ENCODE peak calls at places on chromosomes 2 and 18, in seven cellular contexts. A is heart left ventricle, O is BJ, L is ovary, M is colonic mucosa, N is ascending aorta, E is right lobe of liver. Z is an unnamed sample. For H3K36me3, the result is how much of the 10 kb centered on the place peaks cover.

GRCh38 chr2:67846341-67847070 is 216.3 kb downstream of the C1D start:
- DNase-seq in A (peak), O (peak), L (peak), M (peak), N (peak), E (peak), Z (peak)

GRCh38 chr2:47336259-47337238 is 66.4 kb upstream of the MSH2 start:
- DNase-seq in A (no peak), O (no peak), L (no peak), M (peak), N (no peak), E (no peak), Z (peak)

GRCh38 chr2:105325389-105325963 is 4.1 kb downstream of the TGFBRAP1 start:
- DNase-seq in A (no peak), O (peak), L (no peak), M (no peak), N (no peak), E (no peak), Z (no peak)

GRCh38 chr2:142495141-142495540 is 364.3 kb upstream of the LRP1B start:
- DNase-seq in A (no peak), O (no peak), L (no peak), M (peak), N (no peak), E (no peak), Z (no peak)

GRCh38 chr2:160407393-160408204 is 86.0 kb downstream of the RBMS1 start:
- DNase-seq in A (peak), O (no peak), L (peak), M (peak), N (no peak), E (peak), Z (peak)

GRCh38 chr2:8103085-8103708 is 578.7 kb upstream of the ID2 start:
- DNase-seq in A (no peak), O (no peak), L (no peak), M (no peak), N (no peak), E (no peak), Z (peak)

GRCh38 chr2:175930504-175930903 is 71.6 kb downstream of the LNPK start:
- DNase-seq in A (no peak), O (no peak), L (no peak), M (no peak), N (no peak), E (no peak), Z (no peak)

GRCh38 chr18:11741505-11742145 is 52.6 kb downstream of the GNAL start:
- DNase-seq in A (no peak), O (no peak), L (no peak), M (no peak), N (no peak), E (no peak), Z (no peak)

GRCh38 chr18:54351186-54351585 is 6.5 kb downstream of the STARD6 start:
- DNase-seq in A (no peak), O (no peak), L (no peak), M (no peak), N (no peak), E (no peak), Z (no peak)

GRCh38 chr2:114661926-114662670 is 219.7 kb downstream of the DPP10 start:
- DNase-seq in A (peak), O (no peak), L (peak), M (peak), N (no peak), E (peak), Z (no peak)

GRCh38 chr2:72023678-72024390 is 123.8 kb downstream of the CYP26B1 start:
- DNase-seq in A (no peak), O (no peak), L (no peak), M (peak), N (no peak), E (no peak), Z (peak)

GRCh38 chr2:207764096-207764630 is 5.5 kb downstream of the FZD5 start:
- DNase-seq in A (no peak), O (no peak), L (no peak), M (no peak), N (no peak), E (no peak), Z (no peak)

GRCh38 chr2:39179974-39180960 is 59.4 kb upstream of the SOS1 start:
- DNase-seq in A (no peak), O (no peak), L (no peak), M (no peak), N (no peak), E (no peak), Z (peak)

GRCh38 chr18:32072321-32072720 is 19.4 kb upstream of the RNF138 start:
- DNase-seq in A (no peak), O (no peak), L (no peak), M (no peak), N (no peak), E (no peak), Z (no peak)
- H3K36me3 ChIP-seq in A (under half), O (under half), L (under half), M (under half), N (under half), E (under half), Z (under half)

GRCh38 chr18:49784427-49785185 is 28.7 kb downstream of the ACAA2 start:
- DNase-seq in A (no peak), O (no peak), L (no peak), M (no peak), N (no peak), E (no peak), Z (no peak)

DNA sequence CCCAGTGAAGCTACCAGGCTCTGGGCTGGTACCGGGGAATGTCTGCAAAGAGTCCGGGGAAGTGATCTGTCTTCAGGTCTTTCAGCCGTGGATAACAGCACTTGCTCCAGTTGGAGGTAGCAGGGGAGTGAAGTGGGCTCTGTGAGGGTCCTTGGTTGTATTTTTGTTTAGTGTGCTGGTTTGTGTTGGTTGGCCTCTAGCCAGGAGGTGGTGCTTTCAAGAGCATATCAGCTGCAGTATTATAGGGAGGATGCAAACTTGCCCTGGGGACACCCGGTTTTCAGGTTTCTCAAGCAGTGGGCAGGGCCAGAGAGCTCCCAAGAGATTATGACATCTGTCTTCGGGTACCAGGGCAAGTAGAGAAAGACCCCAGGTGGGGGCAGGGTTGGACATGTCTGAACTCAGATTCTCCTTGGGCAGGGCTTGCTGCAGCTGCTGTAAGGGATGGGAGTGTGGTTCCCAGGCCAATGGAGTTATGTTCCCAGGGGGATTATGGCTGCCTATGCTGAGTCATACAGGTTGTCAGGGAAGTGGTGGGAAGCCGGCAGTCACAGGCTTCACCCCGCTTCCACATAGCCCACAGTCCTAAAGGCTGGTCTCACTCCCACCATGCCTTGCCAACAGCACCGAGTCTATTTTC is 34.4 kb downstream of the ACAA2 start:
- DNase-seq in A (no peak), O (no peak), L (no peak), M (no peak), N (no peak), E (no peak), Z (no peak)
- H3K36me3 ChIP-seq in A (under half), O (under half), L (under half), M (under half), N (under half), E (under half), Z (under half)

GRCh38 chr18:73840319-73841065 is 307.1 kb downstream of the FBXO15 start:
- DNase-seq in A (no peak), O (no peak), L (no peak), M (no peak), N (no peak), E (no peak), Z (no peak)

GRCh38 chr18:73839441-73839840 is 308.2 kb downstream of the FBXO15 start:
- DNase-seq in A (no peak), O (no peak), L (no peak), M (no peak), N (no peak), E (no peak), Z (no peak)

GRCh38 chr18:73842795-73843394 is 304.7 kb downstream of the FBXO15 start:
- DNase-seq in A (peak), O (no peak), L (peak), M (peak), N (no peak), E (peak), Z (peak)

GRCh38 chr18:73841661-73842060 is 306.0 kb downstream of the FBXO15 start:
- DNase-seq in A (no peak), O (no peak), L (no peak), M (no peak), N (no peak), E (no peak), Z (no peak)
- H3K36me3 ChIP-seq in A (under half), O (under half), L (under half), M (under half), N (under half), E (under half), Z (under half)

DNA sequence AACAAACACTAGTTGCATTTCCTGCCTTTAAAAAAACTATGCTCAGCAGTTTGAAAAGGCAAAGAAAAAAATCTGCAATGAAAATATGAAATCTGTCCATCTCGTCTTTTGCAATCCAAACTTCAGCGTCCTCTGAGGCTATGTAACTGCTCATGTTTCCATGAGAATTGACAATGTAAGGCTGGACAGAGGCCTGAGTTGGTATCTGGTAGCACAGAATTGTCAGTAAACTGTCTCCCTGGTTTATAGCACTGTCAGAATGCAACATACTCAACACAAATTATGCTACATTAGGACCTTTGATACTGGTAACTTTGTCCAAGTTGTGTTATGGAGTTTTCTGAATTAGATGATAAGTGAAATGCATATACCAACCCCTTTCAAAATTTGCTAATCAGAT is 430.0 kb downstream of the ARHGAP15 start:
- DNase-seq in A (no peak), O (no peak), L (no peak), M (no peak), N (no peak), E (no peak), Z (no peak)
- H3K36me3 ChIP-seq in A (under half), O (under half), L (under half), M (under half), N (under half), E (under half), Z (under half)

DNA sequence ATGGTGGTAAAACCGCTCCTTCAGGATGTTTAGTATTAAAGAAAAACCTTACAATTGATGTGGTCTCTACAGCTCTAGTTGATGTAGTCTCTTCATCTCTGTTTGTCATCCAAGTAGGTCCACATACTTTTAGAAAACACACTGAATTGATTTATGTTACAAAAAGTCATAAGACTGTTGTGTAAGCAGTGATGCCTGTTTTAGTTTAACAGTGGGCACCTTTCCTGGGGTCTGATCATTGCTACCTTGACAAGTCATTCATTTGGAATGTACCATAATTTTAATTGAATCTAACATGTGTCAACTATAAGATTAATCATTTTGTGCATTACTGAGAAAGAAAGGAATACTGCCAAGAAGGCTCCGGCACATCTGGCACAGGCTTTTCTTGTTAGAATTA is 34.3 kb downstream of the GIGYF2 start:
- DNase-seq in A (no peak), O (peak), L (no peak), M (no peak), N (no peak), E (no peak), Z (no peak)
- H3K36me3 ChIP-seq in A (under half), O (under half), L (under half), M (under half), N (under half), E (under half), Z (under half)

GRCh38 chr2:27236136-27236535 is 19.0 kb downstream of the CAD start:
- DNase-seq in A (no peak), O (no peak), L (no peak), M (no peak), N (no peak), E (no peak), Z (no peak)
- H3K36me3 ChIP-seq in A (under half), O (half or more), L (under half), M (under half), N (half or more), E (under half), Z (under half)

GRCh38 chr2:240600451-240600961 is 14.0 kb downstream of the CAPN10 start:
- DNase-seq in A (no peak), O (no peak), L (no peak), M (no peak), N (no peak), E (no peak), Z (no peak)
- H3K36me3 ChIP-seq in A (under half), O (under half), L (under half), M (under half), N (under half), E (under half), Z (under half)

GRCh38 chr2:86646865-86647264 is 23.2 kb upstream of the RNF103 start:
- DNase-seq in A (no peak), O (no peak), L (no peak), M (no peak), N (no peak), E (no peak), Z (no peak)
- H3K36me3 ChIP-seq in A (under half), O (under half), L (under half), M (under half), N (under half), E (under half), Z (under half)

GRCh38 chr2:86491088-86491487 is 49.9 kb downstream of the KDM3A start:
- DNase-seq in A (no peak), O (no peak), L (no peak), M (no peak), N (no peak), E (no peak), Z (no peak)
- H3K36me3 ChIP-seq in A (under half), O (under half), L (under half), M (under half), N (half or more), E (under half), Z (under half)

GRCh38 chr2:215407596-215408264 is 28.1 kb downstream of the FN1 start:
- DNase-seq in A (no peak), O (no peak), L (no peak), M (no peak), N (no peak), E (no peak), Z (no peak)

GRCh38 chr2:215404357-215404719 is 31.5 kb downstream of the FN1 start:
- DNase-seq in A (no peak), O (no peak), L (no peak), M (no peak), N (no peak), E (no peak), Z (no peak)

GRCh38 chr2:215405722-215406581 is 29.9 kb downstream of the FN1 start:
- DNase-seq in A (no peak), O (no peak), L (no peak), M (no peak), N (no peak), E (no peak), Z (no peak)

GRCh38 chr2:215409331-215410127 is 26.3 kb downstream of the FN1 start:
- DNase-seq in A (no peak), O (no peak), L (no peak), M (no peak), N (no peak), E (no peak), Z (no peak)

DNA sequence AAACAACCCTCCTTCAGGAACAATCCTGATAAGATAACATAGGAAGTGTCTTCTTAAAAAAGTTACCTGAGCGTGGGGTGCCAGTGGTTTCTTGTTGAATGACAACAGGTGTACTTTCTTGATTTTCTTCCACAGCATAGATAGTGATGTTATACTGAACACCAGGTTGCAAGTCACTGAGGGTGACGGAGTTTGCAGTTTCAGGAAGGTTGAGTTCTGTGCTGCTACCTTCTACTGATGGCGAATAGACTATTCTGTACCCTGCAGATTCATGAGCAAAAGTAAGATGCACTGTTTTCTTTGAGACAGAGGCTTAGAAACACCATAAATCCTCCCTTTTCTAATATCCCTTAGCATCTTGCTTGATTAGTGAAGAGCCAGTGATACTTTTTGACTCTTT is 28.8 kb downstream of the FN1 start:
- DNase-seq in A (no peak), O (no peak), L (no peak), M (no peak), N (no peak), E (no peak), Z (no peak)
- H3K36me3 ChIP-seq in A (under half), O (under half), L (under half), M (under half), N (half or more), E (under half), Z (under half)

Z was measured in Caco-2.